ENCODE peak calls at places on chromosomes 4 and X, in nine cellular contexts. One of them, this sample, is unnamed.

GRCh38 chrX:150338615-150339014 is 24.5 kb upstream of the MAMLD1 start:
- DNase-seq in epithelial cell of esophagus: no peak
- DNase-seq in BE2C: no peak
- DNase-seq in AG09309: no peak
- DNase-seq in psoas muscle: no peak
- DNase-seq in HFF-Myc: no peak
- DNase-seq in lower leg skin: no peak
- DNase-seq in type B pancreatic cell: no peak
- DNase-seq in IMR-90: no peak
- DNase-seq in this sample: peak; percentile 14

GRCh38 chr4:101806914-101807313 is 16.4 kb downstream of the BANK1 start:
- DNase-seq in epithelial cell of esophagus: no peak
- DNase-seq in BE2C: peak; percentile 16
- DNase-seq in AG09309: no peak
- DNase-seq in psoas muscle: no peak
- DNase-seq in HFF-Myc: no peak
- DNase-seq in lower leg skin: no peak
- DNase-seq in type B pancreatic cell: no peak
- DNase-seq in IMR-90: no peak
- DNase-seq in this sample: peak; percentile 3

GRCh38 chrX:87805829-87806490 is 288.4 kb downstream of the KLHL4 start:
- DNase-seq in epithelial cell of esophagus: no peak
- DNase-seq in BE2C: no peak
- DNase-seq in AG09309: no peak
- DNase-seq in psoas muscle: no peak
- DNase-seq in HFF-Myc: no peak
- DNase-seq in lower leg skin: no peak
- DNase-seq in type B pancreatic cell: no peak
- DNase-seq in IMR-90: no peak
- DNase-seq in this sample: peak; percentile 8

GRCh38 chr4:48343035-48343434 is 1.7 kb downstream of the SLAIN2 start:
- DNase-seq in epithelial cell of esophagus: peak; percentile 22
- DNase-seq in BE2C: no peak
- DNase-seq in AG09309: no peak
- DNase-seq in psoas muscle: no peak
- DNase-seq in HFF-Myc: no peak
- DNase-seq in lower leg skin: no peak
- DNase-seq in type B pancreatic cell: no peak
- DNase-seq in IMR-90: no peak
- DNase-seq in this sample: no peak

GRCh38 chr4:13537832-13538177 is 6.5 kb downstream of the NKX3-2 start:
- DNase-seq in epithelial cell of esophagus: no peak
- DNase-seq in BE2C: no peak
- DNase-seq in AG09309: no peak
- DNase-seq in psoas muscle: no peak
- DNase-seq in HFF-Myc: no peak
- DNase-seq in lower leg skin: no peak
- DNase-seq in type B pancreatic cell: peak; percentile 50
- DNase-seq in IMR-90: no peak
- DNase-seq in this sample: no peak

GRCh38 chrX:40521868-40522450 is 58.8 kb upstream of the ATP6AP2 start:
- DNase-seq in epithelial cell of esophagus: no peak
- DNase-seq in BE2C: peak; percentile 46
- DNase-seq in AG09309: no peak
- DNase-seq in psoas muscle: no peak
- DNase-seq in HFF-Myc: no peak
- DNase-seq in lower leg skin: no peak
- DNase-seq in type B pancreatic cell: no peak
- DNase-seq in IMR-90: no peak
- DNase-seq in this sample: no peak

GRCh38 chrX:153671589-153672530 is 1.8 kb downstream of the PNCK start:
- DNase-seq in epithelial cell of esophagus: no peak
- DNase-seq in BE2C: no peak
- DNase-seq in AG09309: no peak
- DNase-seq in psoas muscle: no peak
- DNase-seq in HFF-Myc: no peak
- DNase-seq in lower leg skin: peak; percentile 78
- DNase-seq in type B pancreatic cell: no peak
- DNase-seq in IMR-90: no peak
- DNase-seq in this sample: no peak

GRCh38 chr4:100582146-100582545 is 64.3 kb upstream of the EMCN start:
- DNase-seq in epithelial cell of esophagus: no peak
- DNase-seq in BE2C: no peak
- DNase-seq in AG09309: no peak
- DNase-seq in psoas muscle: peak; percentile 43
- DNase-seq in HFF-Myc: no peak
- DNase-seq in lower leg skin: no peak
- DNase-seq in type B pancreatic cell: no peak
- DNase-seq in IMR-90: no peak
- DNase-seq in this sample: no peak

GRCh38 chr4:38759790-38760122 is 23.0 kb downstream of the TLR10 start:
- DNase-seq in epithelial cell of esophagus: no peak
- DNase-seq in BE2C: no peak
- DNase-seq in AG09309: no peak
- DNase-seq in psoas muscle: no peak
- DNase-seq in HFF-Myc: no peak
- DNase-seq in lower leg skin: no peak
- DNase-seq in type B pancreatic cell: no peak
- DNase-seq in IMR-90: no peak
- DNase-seq in this sample: no peak
- TF ChIP-seq CTCF in epithelial cell of esophagus: no peak
- TF ChIP-seq CTCF in BE2C: no peak
- TF ChIP-seq CTCF in AG09309: no peak
- TF ChIP-seq CTCF in psoas muscle: no peak
- TF ChIP-seq CTCF in HFF-Myc: no peak
- TF ChIP-seq CTCF in lower leg skin: no peak
- TF ChIP-seq CTCF in type B pancreatic cell: peak; percentile 14
- TF ChIP-seq CTCF in IMR-90: no peak
- TF ChIP-seq CTCF in this sample: no peak

GRCh38 chrX:44748014-44748413 is 95.8 kb upstream of the DUSP21 start:
- DNase-seq in epithelial cell of esophagus: peak; percentile 50
- DNase-seq in BE2C: no peak
- DNase-seq in AG09309: no peak
- DNase-seq in psoas muscle: no peak
- DNase-seq in HFF-Myc: no peak
- DNase-seq in lower leg skin: no peak
- DNase-seq in type B pancreatic cell: no peak
- DNase-seq in IMR-90: no peak
- DNase-seq in this sample: no peak
- TF ChIP-seq CTCF in epithelial cell of esophagus: no peak
- TF ChIP-seq CTCF in BE2C: no peak
- TF ChIP-seq CTCF in AG09309: no peak
- TF ChIP-seq CTCF in psoas muscle: no peak
- TF ChIP-seq CTCF in HFF-Myc: no peak
- TF ChIP-seq CTCF in lower leg skin: no peak
- TF ChIP-seq CTCF in type B pancreatic cell: no peak
- TF ChIP-seq CTCF in IMR-90: no peak
- TF ChIP-seq CTCF in this sample: no peak

GRCh38 chr4:153084939-153085630 is 119.2 kb upstream of the TRIM2 start:
- DNase-seq in epithelial cell of esophagus: peak; percentile 79
- DNase-seq in BE2C: peak; percentile 79
- DNase-seq in AG09309: peak; percentile 37
- DNase-seq in psoas muscle: peak; percentile 83
- DNase-seq in HFF-Myc: peak; percentile 15
- DNase-seq in lower leg skin: peak; percentile 95
- DNase-seq in type B pancreatic cell: peak; percentile 86
- DNase-seq in IMR-90: peak; percentile 60
- DNase-seq in this sample: peak; percentile 66
- TF ChIP-seq CTCF in epithelial cell of esophagus: peak; percentile 98
- TF ChIP-seq CTCF in BE2C: peak; percentile 98
- TF ChIP-seq CTCF in AG09309: peak; percentile 98
- TF ChIP-seq CTCF in psoas muscle: peak; percentile 89
- TF ChIP-seq CTCF in HFF-Myc: peak; percentile 98
- TF ChIP-seq CTCF in lower leg skin: peak; percentile 80
- TF ChIP-seq CTCF in type B pancreatic cell: peak; percentile 98
- TF ChIP-seq CTCF in IMR-90: peak; percentile 75
- TF ChIP-seq CTCF in this sample: peak; percentile 87

DNA sequence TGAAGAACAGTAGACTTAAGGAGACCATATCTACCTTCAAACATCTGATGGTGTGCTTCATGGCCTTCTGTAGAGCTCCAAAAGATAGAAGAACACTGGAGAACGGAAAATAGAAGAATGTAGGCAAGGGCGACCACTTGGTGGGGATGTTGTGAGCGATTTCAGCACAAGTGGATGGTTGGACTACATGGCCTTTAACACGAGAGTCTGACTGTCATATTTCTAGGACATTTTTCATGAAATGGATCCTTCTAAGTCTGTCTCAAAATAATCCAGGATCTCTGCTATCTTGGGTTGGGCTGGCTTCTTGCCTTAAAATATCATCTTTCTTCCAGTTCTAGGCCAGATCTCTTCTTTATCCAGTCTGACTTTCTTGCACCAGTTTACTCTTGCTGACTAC is 1.3 kb upstream of the MID1IP1 start:
- DNase-seq in epithelial cell of esophagus: no peak
- DNase-seq in BE2C: no peak
- DNase-seq in AG09309: no peak
- DNase-seq in psoas muscle: no peak
- DNase-seq in HFF-Myc: no peak
- DNase-seq in lower leg skin: no peak
- DNase-seq in type B pancreatic cell: no peak
- DNase-seq in IMR-90: no peak
- DNase-seq in this sample: no peak
- TF ChIP-seq CTCF in epithelial cell of esophagus: no peak
- TF ChIP-seq CTCF in BE2C: no peak
- TF ChIP-seq CTCF in AG09309: no peak
- TF ChIP-seq CTCF in psoas muscle: no peak
- TF ChIP-seq CTCF in HFF-Myc: no peak
- TF ChIP-seq CTCF in lower leg skin: no peak
- TF ChIP-seq CTCF in type B pancreatic cell: no peak
- TF ChIP-seq CTCF in IMR-90: no peak
- TF ChIP-seq CTCF in this sample: no peak

GRCh38 chr4:23966720-23967119 is 76.9 kb upstream of the PPARGC1A start:
- DNase-seq in epithelial cell of esophagus: peak; percentile 21
- DNase-seq in BE2C: peak; percentile 34
- DNase-seq in AG09309: no peak
- DNase-seq in psoas muscle: no peak
- DNase-seq in HFF-Myc: no peak
- DNase-seq in lower leg skin: no peak
- DNase-seq in type B pancreatic cell: no peak
- DNase-seq in IMR-90: no peak
- DNase-seq in this sample: peak; percentile 35
- TF ChIP-seq CTCF in epithelial cell of esophagus: peak; percentile 48
- TF ChIP-seq CTCF in BE2C: peak; percentile 79
- TF ChIP-seq CTCF in AG09309: peak; percentile 21
- TF ChIP-seq CTCF in psoas muscle: peak; percentile 30
- TF ChIP-seq CTCF in HFF-Myc: peak; percentile 40
- TF ChIP-seq CTCF in lower leg skin: no peak
- TF ChIP-seq CTCF in type B pancreatic cell: peak; percentile 55
- TF ChIP-seq CTCF in IMR-90: peak; percentile 25
- TF ChIP-seq CTCF in this sample: no peak

DNA sequence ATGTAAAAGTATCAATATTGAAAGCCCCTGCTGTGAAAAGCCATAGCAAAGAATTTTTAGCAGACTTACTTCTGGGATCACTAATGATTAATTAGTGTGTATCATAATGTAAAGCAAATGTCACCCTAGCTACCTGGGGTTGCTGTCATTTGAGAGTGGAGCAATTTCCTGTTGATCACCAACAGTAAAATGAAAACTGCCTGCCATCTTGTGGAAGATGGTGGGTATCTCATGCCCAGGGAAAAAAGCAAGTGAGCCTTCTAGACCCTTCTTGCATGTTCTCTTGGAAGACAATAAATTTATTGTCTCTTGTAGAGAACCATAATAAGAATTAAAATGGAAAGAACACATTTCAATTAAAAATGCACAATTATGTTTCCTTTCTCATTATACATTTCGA is 360.2 kb downstream of the ZIC3 start:
- DNase-seq in epithelial cell of esophagus: peak; percentile 0
- DNase-seq in BE2C: peak; percentile 13
- DNase-seq in AG09309: no peak
- DNase-seq in psoas muscle: no peak
- DNase-seq in HFF-Myc: no peak
- DNase-seq in lower leg skin: no peak
- DNase-seq in type B pancreatic cell: no peak
- DNase-seq in IMR-90: no peak
- DNase-seq in this sample: peak; percentile 30
- TF ChIP-seq CTCF in epithelial cell of esophagus: no peak
- TF ChIP-seq CTCF in BE2C: peak; percentile 71
- TF ChIP-seq CTCF in AG09309: no peak
- TF ChIP-seq CTCF in psoas muscle: peak; percentile 17
- TF ChIP-seq CTCF in HFF-Myc: no peak
- TF ChIP-seq CTCF in lower leg skin: no peak
- TF ChIP-seq CTCF in type B pancreatic cell: peak; percentile 71
- TF ChIP-seq CTCF in IMR-90: no peak
- TF ChIP-seq CTCF in this sample: peak; percentile 31

GRCh38 chr4:146211440-146211839 is 2.9 kb upstream of the REELD1 start:
- DNase-seq in epithelial cell of esophagus: no peak
- DNase-seq in BE2C: no peak
- DNase-seq in AG09309: no peak
- DNase-seq in psoas muscle: no peak
- DNase-seq in HFF-Myc: no peak
- DNase-seq in lower leg skin: no peak
- DNase-seq in type B pancreatic cell: no peak
- DNase-seq in IMR-90: no peak
- DNase-seq in this sample: no peak

GRCh38 chr4:146212781-146213180 is 1.6 kb upstream of the REELD1 start:
- DNase-seq in epithelial cell of esophagus: no peak
- DNase-seq in BE2C: no peak
- DNase-seq in AG09309: no peak
- DNase-seq in psoas muscle: no peak
- DNase-seq in HFF-Myc: no peak
- DNase-seq in lower leg skin: no peak
- DNase-seq in type B pancreatic cell: no peak
- DNase-seq in IMR-90: peak; percentile 10
- DNase-seq in this sample: no peak

GRCh38 chr4:146210890-146211289 is 3.4 kb upstream of the REELD1 start:
- DNase-seq in epithelial cell of esophagus: no peak
- DNase-seq in BE2C: no peak
- DNase-seq in AG09309: no peak
- DNase-seq in psoas muscle: no peak
- DNase-seq in HFF-Myc: no peak
- DNase-seq in lower leg skin: no peak
- DNase-seq in type B pancreatic cell: no peak
- DNase-seq in IMR-90: no peak
- DNase-seq in this sample: no peak

GRCh38 chr4:146214238-146214637 is at the start of gene REELD1:
- DNase-seq in epithelial cell of esophagus: no peak
- DNase-seq in BE2C: no peak
- DNase-seq in AG09309: no peak
- DNase-seq in psoas muscle: no peak
- DNase-seq in HFF-Myc: no peak
- DNase-seq in lower leg skin: no peak
- DNase-seq in type B pancreatic cell: no peak
- DNase-seq in IMR-90: no peak
- DNase-seq in this sample: no peak
- TF ChIP-seq CTCF in epithelial cell of esophagus: no peak
- TF ChIP-seq CTCF in BE2C: no peak
- TF ChIP-seq CTCF in AG09309: no peak
- TF ChIP-seq CTCF in psoas muscle: no peak
- TF ChIP-seq CTCF in HFF-Myc: no peak
- TF ChIP-seq CTCF in lower leg skin: no peak
- TF ChIP-seq CTCF in type B pancreatic cell: no peak
- TF ChIP-seq CTCF in IMR-90: no peak
- TF ChIP-seq CTCF in this sample: no peak